ENCODE peak calls at places on chromosomes 4 and X, in four cellular contexts. U is dorsolateral prefrontal cortex, V is PC-9, X is neural progenitor cell. N is an unnamed sample.

GRCh38 chrX:74349387-74349786 is 45.4 kb downstream of the ZCCHC13 start:
- DNase-seq in V (peak; percentile 66), U (no peak), X (no peak), N (no peak)

GRCh38 chr4:11428701-11429571 is at the start of gene HS3ST1:
- DNase-seq in U (peak; percentile 81), V (peak; percentile 87), X (peak; percentile 89), N (peak; percentile 94)

GRCh38 chr4:165537028-165537648 is 158.3 kb downstream of the CPE start:
- DNase-seq in U (no peak), X (peak; percentile 73), V (no peak), N (peak; percentile 9)

GRCh38 chr4:118351851-118352827 is 664 bp downstream of the PRSS12 start:
- DNase-seq in V (no peak), X (peak; percentile 63), U (no peak), N (peak; percentile 65)

GRCh38 chr4:151015458-151016344 is 617 bp upstream of the LRBA start:
- DNase-seq in U (peak; percentile 82), X (peak; percentile 89), V (peak; percentile 84), N (peak; percentile 93)

GRCh38 chrX:100979881-100980607 is 10.5 kb downstream of the ARL13A start:
- DNase-seq in U (no peak), V (peak; percentile 81), X (no peak), N (no peak)

GRCh38 chr4:8472689-8473197 is 32.2 kb downstream of the TRMT44 start:
- DNase-seq in U (no peak), V (peak; percentile 78), X (no peak), N (no peak)

GRCh38 chr4:78776729-78777555 is 792 bp downstream of the BMP2K start:
- DNase-seq in U (no peak), X (peak; percentile 80), V (no peak), N (peak; percentile 55)

GRCh38 chr4:25552580-25553271 is 102.9 kb upstream of the SLC34A2 start:
- DNase-seq in U (peak; percentile 44), V (no peak), X (no peak), N (no peak)

GRCh38 chr4:73770917-73771316 is 30.5 kb downstream of the CXCL8 start:
- DNase-seq in V (no peak), U (no peak), X (no peak), N (no peak)

GRCh38 chr4:186792994-186793393 is 69.3 kb upstream of the FAT1 start:
- DNase-seq in V (no peak), X (no peak), U (no peak), N (no peak)

GRCh38 chr4:140343303-140343702 is 30.1 kb upstream of the SCOC start:
- DNase-seq in V (peak; percentile 42), U (no peak), X (no peak), N (no peak)

GRCh38 chr4:100913685-100914084 is 395.9 kb upstream of the EMCN start:
- DNase-seq in U (no peak), V (no peak), X (peak; percentile 14), N (no peak)

GRCh38 chr4:85860066-85860465 is 385.1 kb downstream of the ARHGAP24 start:
- DNase-seq in V (no peak), X (no peak), U (no peak), N (no peak)

GRCh38 chrX:119735467-119735866 is 22.9 kb upstream of the SOWAHD start:
- DNase-seq in X (no peak), V (no peak), U (peak; percentile 29), N (no peak)

GRCh38 chr4:143399113-143399949 is 62.7 kb downstream of the GAB1 start:
- DNase-seq in X (peak; percentile 54), U (no peak), V (no peak), N (no peak)

GRCh38 chr4:188127157-188127874 is 11.9 kb upstream of the TRIML1 start:
- DNase-seq in V (peak; percentile 58), U (no peak), X (no peak), N (no peak)

GRCh38 chr4:173991321-173991720 is 292.1 kb downstream of the FBXO8 start:
- DNase-seq in X (no peak), V (no peak), U (no peak), N (no peak)

GRCh38 chr4:105155426-105155825 is 8.8 kb downstream of the TET2 start:
- DNase-seq in U (no peak), V (no peak), X (no peak), N (no peak)

GRCh38 chr4:123398151-123398802 is 1.7 kb downstream of the SPRY1 start:
- DNase-seq in V (peak; percentile 49), U (peak; percentile 59), X (peak; percentile 90), N (peak; percentile 87)

GRCh38 chr4:144014808-144015207 is 4.4 kb downstream of the GYPB start:
- DNase-seq in X (no peak), U (no peak), V (no peak), N (no peak)

GRCh38 chr4:73662709-73663546 is 42.7 kb upstream of the RASSF6 start:
- DNase-seq in U (no peak), X (no peak), V (no peak), N (no peak)

DNA sequence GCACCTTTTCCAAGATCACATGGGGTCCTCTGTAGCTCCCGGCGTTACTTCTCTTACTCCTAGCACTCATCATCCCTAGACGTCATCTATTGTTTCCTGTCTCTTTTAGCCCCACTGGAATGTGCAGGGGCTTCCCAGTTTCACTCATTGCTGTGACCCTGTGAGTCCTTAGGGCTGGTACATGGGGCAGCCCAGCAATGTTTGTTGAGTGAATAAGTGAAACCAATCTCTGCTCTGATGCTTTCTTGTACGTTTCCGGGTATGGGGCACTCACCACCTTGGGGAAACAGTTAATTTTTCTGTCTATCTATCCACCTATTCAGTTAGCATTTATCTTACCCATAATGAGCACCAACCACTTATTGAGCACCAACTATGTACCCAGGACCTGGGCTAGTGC is 16.1 kb downstream of the MSX1 start:
- DNase-seq in V (no peak), U (no peak), X (peak; percentile 34), N (no peak)
- H3K27me3 ChIP-seq in V (peaks cover 16% of the 10 kb centered on the region), U (peaks cover 34% of the 10 kb centered on the region), X (peaks cover 100% of the 10 kb centered on the region), N (peaks cover 61% of the 10 kb centered on the region)

GRCh38 chr4:7186081-7186480 is 6.3 kb upstream of the SORCS2 start:
- DNase-seq in X (peak; percentile 55), V (no peak), U (peak; percentile 34), N (peak; percentile 89)

GRCh38 chr4:7185487-7186030 is 6.8 kb upstream of the SORCS2 start:
- DNase-seq in V (no peak), X (no peak), U (peak; percentile 15), N (peak; percentile 26)

GRCh38 chr4:7187691-7188090 is 4.6 kb upstream of the SORCS2 start:
- DNase-seq in U (peak; percentile 16), X (no peak), V (no peak), N (peak; percentile 45)

GRCh38 chr4:7186516-7187296 is 5.6 kb upstream of the SORCS2 start:
- DNase-seq in U (peak; percentile 12), V (no peak), X (no peak), N (no peak)

DNA sequence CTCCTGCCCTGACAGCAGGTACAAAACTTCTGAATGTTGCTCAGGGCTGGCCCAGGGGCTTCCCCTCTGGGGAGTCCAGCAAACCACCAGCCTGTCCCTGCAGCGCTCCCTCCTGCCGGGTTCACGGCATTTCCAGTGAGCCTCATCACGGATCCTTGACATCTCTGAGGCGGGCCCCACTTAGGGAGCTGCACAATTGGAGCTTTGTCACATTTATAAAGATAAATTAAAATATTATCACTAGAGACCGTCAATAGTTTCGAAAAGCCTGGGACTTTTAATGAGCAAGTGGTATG is 5.1 kb upstream of the SORCS2 start:
- DNase-seq in U (peak; percentile 24), V (no peak), X (no peak), N (peak; percentile 47)
- H3K27me3 ChIP-seq in U (peaks cover 4% of the 10 kb centered on the region), V (peaks cover 7% of the 10 kb centered on the region), X (peaks cover 53% of the 10 kb centered on the region), N (peaks cover 4% of the 10 kb centered on the region)

GRCh38 chr4:37599092-37599800 is 86.9 kb downstream of the RELL1 start:
- DNase-seq in V (no peak), U (no peak), X (no peak), N (no peak)
- H3K27me3 ChIP-seq in V (no peaks in the 10 kb centered on the region), U (no peaks in the 10 kb centered on the region), X (no peaks in the 10 kb centered on the region), N (no peaks in the 10 kb centered on the region)

DNA sequence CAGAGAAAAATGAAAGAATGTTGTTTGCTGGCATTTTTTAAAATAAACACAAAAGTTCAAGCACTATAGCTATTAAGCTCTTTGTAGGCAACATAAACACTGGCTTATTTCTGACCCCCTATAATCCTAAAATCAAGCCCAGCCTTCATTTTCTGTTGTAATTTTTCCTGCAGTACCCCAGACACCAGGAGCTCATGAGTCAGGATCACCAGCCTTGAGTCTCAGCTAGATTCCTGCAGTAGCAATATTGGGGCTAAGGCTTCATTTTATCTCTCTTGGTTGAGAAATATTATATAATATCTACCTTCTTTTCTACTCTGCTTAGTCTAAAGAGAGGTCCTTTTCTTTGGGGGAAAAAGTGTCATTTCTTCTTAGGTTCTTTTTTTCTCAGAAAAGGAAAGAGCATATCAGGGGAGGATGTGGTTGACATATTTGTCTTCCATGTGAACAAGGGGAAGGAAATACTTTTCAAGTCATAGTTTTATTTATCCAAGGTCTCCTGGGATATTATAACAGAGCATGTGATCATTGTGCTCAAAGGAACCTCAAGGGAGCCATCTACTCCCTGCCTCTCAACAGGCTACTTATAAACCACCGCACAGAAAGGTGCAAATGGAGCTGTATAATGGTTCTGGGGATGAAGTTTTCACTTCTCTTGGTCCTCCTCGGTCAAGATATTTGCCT is 678.3 kb upstream of the NR3C2 start:
- DNase-seq in U (no peak), X (no peak), V (no peak), N (no peak)
- H3K27me3 ChIP-seq in U (no peaks in the 10 kb centered on the region), X (no peaks in the 10 kb centered on the region), V (no peaks in the 10 kb centered on the region), N (no peaks in the 10 kb centered on the region)

N was measured in H7.